ENCODE peak calls at places on chromosomes 11 and 22, in four cellular contexts. E is NAMALWA, Q is GM04504, Y is esophagus squamous epithelium. L is an unnamed sample.
A peak's percentile ranks its signal among the peaks of the same experiment; 100 is the strongest.

GRCh38 chr11:106697058-106697457 is 321.2 kb downstream of the GUCY1A2 start:
- DNase-seq in Y (no peak), Q (peak; percentile 27), E (no peak), L (no peak)

GRCh38 chr11:28231475-28231874 is 123.3 kb downstream of the METTL15 start:
- DNase-seq in Y (no peak), Q (no peak), E (no peak), L (no peak)

GRCh38 chr22:42188808-42189447 is 58.3 kb upstream of the CYP2D6 start:
- DNase-seq in E (no peak), Y (no peak), Q (no peak), L (no peak)

GRCh38 chr11:61480936-61481335 is 27.6 kb upstream of the LRRC10B start:
- DNase-seq in Y (no peak), E (peak; percentile 60), Q (no peak), L (peak; percentile 67)

GRCh38 chr11:61158691-61159381 is 2.4 kb downstream of the VPS37C start:
- DNase-seq in Q (peak; percentile 58), E (no peak), Y (no peak), L (no peak)

GRCh38 chr11:65524010-65524746 is 705 bp upstream of the SCYL1 start:
- DNase-seq in Y (no peak), Q (peak; percentile 9), E (no peak), L (no peak)

GRCh38 chr11:1834132-1834610 is 619 bp upstream of the SYT8 start:
- DNase-seq in Q (no peak), Y (no peak), E (no peak), L (no peak)

GRCh38 chr11:47442514-47442913 is 6.4 kb downstream of the RAPSN start:
- DNase-seq in Y (no peak), E (no peak), Q (no peak), L (no peak)

GRCh38 chr22:39242809-39243442 is 1.9 kb downstream of the PDGFB start:
- DNase-seq in Y (no peak), E (no peak), Q (no peak), L (peak; percentile 31)

GRCh38 chr22:29073618-29074275 is 912 bp downstream of the KREMEN1 start:
- DNase-seq in Q (no peak), Y (no peak), E (no peak), L (no peak)

GRCh38 chr11:32071811-32072210 is 19.1 kb upstream of the RCN1 start:
- DNase-seq in Y (no peak), E (peak; percentile 4), Q (no peak), L (peak; percentile 47)